ENCODE peak calls at places on chromosomes 1 and 21, in nine cellular contexts. Z, X, U, P, G, F, R, J and Q are unnamed samples.

GRCh38 chr1:24970399-24970753 is 40.3 kb upstream of the RUNX3 start:
- DNase-seq in Z (no peak), X (peak), U (no peak), P (no peak), G (no peak), F (peak), R (no peak), J (no peak), Q (no peak)

GRCh38 chr1:180269848-180270766 is 40.0 kb downstream of the LHX4 start:
- DNase-seq in Z (peak), X (no peak), U (no peak), P (peak), G (peak), F (no peak), R (no peak), J (no peak), Q (no peak)

GRCh38 chr1:54009406-54009805 is 8.6 kb downstream of the LDLRAD1 start:
- DNase-seq in Z (no peak), X (no peak), U (no peak), P (no peak), G (peak), F (no peak), R (no peak), J (no peak), Q (no peak)

GRCh38 chr1:2987773-2988172 is 33.5 kb upstream of the ACTRT2 start:
- DNase-seq in Z (no peak), X (no peak), U (no peak), P (no peak), G (no peak), F (no peak), R (no peak), J (no peak), Q (no peak)

GRCh38 chr1:17595602-17595925 is 56.1 kb downstream of the ARHGEF10L start:
- DNase-seq in Z (no peak), X (no peak), U (no peak), P (no peak), G (no peak), F (no peak), R (no peak), J (no peak), Q (no peak)

GRCh38 chr1:15035236-15035635 is 118.3 kb upstream of the TMEM51 start:
- DNase-seq in Z (no peak), X (no peak), U (no peak), P (no peak), G (no peak), F (no peak), R (no peak), J (no peak), Q (no peak)

GRCh38 chr1:116439701-116440100 is 66.7 kb downstream of the ATP1A1 start:
- DNase-seq in Z (no peak), X (peak), U (no peak), P (no peak), G (no peak), F (no peak), R (peak), J (no peak), Q (no peak)

GRCh38 chr1:150548632-150549495 is at the start of gene ADAMTSL4:
- DNase-seq in Z (peak), X (peak), U (no peak), P (peak), G (no peak), F (peak), R (peak), J (no peak), Q (no peak)

GRCh38 chr1:185846672-185847440 is 112.7 kb downstream of the HMCN1 start:
- DNase-seq in Z (no peak), X (peak), U (peak), P (no peak), G (no peak), F (peak), R (no peak), J (no peak), Q (no peak)

GRCh38 chr1:39411526-39411925 is 79.9 kb upstream of the BMP8A start:
- DNase-seq in Z (no peak), X (peak), U (no peak), P (no peak), G (no peak), F (peak), R (no peak), J (no peak), Q (no peak)

GRCh38 chr1:72037745-72038343 is 244.5 kb downstream of the NEGR1 start:
- DNase-seq in Z (peak), X (peak), U (peak), P (peak), G (no peak), F (peak), R (peak), J (peak), Q (no peak)

GRCh38 chr21:39182016-39182415 is 1.2 kb downstream of the PSMG1 start:
- DNase-seq in Z (no peak), X (no peak), U (no peak), P (no peak), G (no peak), F (no peak), R (peak), J (no peak), Q (no peak)

GRCh38 chr1:221263831-221264767 is 384.9 kb downstream of the HLX start:
- DNase-seq in Z (peak), X (peak), U (peak), P (peak), G (peak), F (peak), R (peak), J (peak), Q (peak)

GRCh38 chr1:20358761-20359263 is 68.1 kb downstream of the VWA5B1 start:
- DNase-seq in Z (no peak), X (peak), U (no peak), P (peak), G (no peak), F (peak), R (no peak), J (no peak), Q (no peak)

GRCh38 chr1:14996133-14997050 is 157.2 kb upstream of the TMEM51 start:
- DNase-seq in Z (no peak), X (peak), U (no peak), P (no peak), G (no peak), F (peak), R (no peak), J (peak), Q (peak)

GRCh38 chr1:194723067-194723466 is 1536.7 kb upstream of the B3GALT2 start:
- DNase-seq in Z (no peak), X (no peak), U (no peak), P (no peak), G (no peak), F (peak), R (no peak), J (no peak), Q (no peak)

GRCh38 chr21:16420086-16420724 is 690.4 kb downstream of the USP25 start:
- DNase-seq in Z (no peak), X (peak), U (peak), P (no peak), G (peak), F (peak), R (peak), J (no peak), Q (no peak)

GRCh38 chr1:91569411-91570104 is 68.9 kb downstream of the CDC7 start:
- DNase-seq in Z (no peak), X (peak), U (peak), P (peak), G (peak), F (peak), R (peak), J (peak), Q (peak)

GRCh38 chr1:43077273-43077672 is 94.8 kb downstream of the EBNA1BP2 start:
- DNase-seq in Z (no peak), X (no peak), U (no peak), P (no peak), G (no peak), F (no peak), R (no peak), J (no peak), Q (no peak)

GRCh38 chr21:36477001-36477400 is 2.9 kb downstream of the CLDN14 start:
- DNase-seq in Z (no peak), X (no peak), U (no peak), P (no peak), G (no peak), F (no peak), R (no peak), J (no peak), Q (no peak)

GRCh38 chr1:216632980-216633379 is 90.2 kb downstream of the ESRRG start:
- DNase-seq in Z (no peak), X (no peak), U (no peak), P (no peak), G (no peak), F (no peak), R (no peak), J (no peak), Q (no peak)

GRCh38 chr21:35850542-35851103 is 209.7 kb downstream of the SETD4 start:
- DNase-seq in Z (no peak), X (peak), U (no peak), P (no peak), G (no peak), F (no peak), R (no peak), J (no peak), Q (no peak)

GRCh38 chr1:44655609-44656008 is 18.7 kb downstream of the TMEM53 start:
- DNase-seq in Z (no peak), X (peak), U (no peak), P (no peak), G (no peak), F (no peak), R (peak), J (no peak), Q (no peak)

GRCh38 chr21:37546949-37547614 is 180.5 kb downstream of the DYRK1A start:
- DNase-seq in Z (no peak), X (peak), U (peak), P (no peak), G (peak), F (no peak), R (peak), J (no peak), Q (peak)

GRCh38 chr1:3541930-3542329 is 69.4 kb downstream of the MEGF6 start:
- DNase-seq in Z (no peak), X (peak), U (no peak), P (no peak), G (peak), F (no peak), R (no peak), J (no peak), Q (no peak)

GRCh38 chr1:15283500-15283899 is 36.5 kb downstream of the FHAD1 start:
- DNase-seq in Z (no peak), X (no peak), U (no peak), P (no peak), G (no peak), F (peak), R (no peak), J (no peak), Q (no peak)

GRCh38 chr1:204477036-204477740 is 17.4 kb downstream of the PIK3C2B start:
- DNase-seq in Z (no peak), X (no peak), U (no peak), P (peak), G (no peak), F (peak), R (peak), J (no peak), Q (no peak)

GRCh38 chr21:45590726-45591618 is 48.7 kb upstream of the SLC19A1 start:
- DNase-seq in Z (peak), X (peak), U (no peak), P (peak), G (no peak), F (no peak), R (no peak), J (no peak), Q (no peak)

GRCh38 chr1:203926025-203926540 is 64.7 kb downstream of the SNRPE start:
- DNase-seq in Z (no peak), X (peak), U (no peak), P (no peak), G (no peak), F (peak), R (no peak), J (no peak), Q (no peak)

GRCh38 chr1:25774921-25775774 is 24.8 kb upstream of the SELENON start:
- DNase-seq in Z (peak), X (no peak), U (no peak), P (peak), G (no peak), F (no peak), R (no peak), J (no peak), Q (no peak)

GRCh38 chr1:14915356-14916054 is 238.0 kb upstream of the TMEM51 start:
- DNase-seq in Z (peak), X (peak), U (no peak), P (peak), G (no peak), F (peak), R (peak), J (peak), Q (no peak)

GRCh38 chr1:165686121-165686970 is 12.0 kb downstream of the ALDH9A1 start:
- DNase-seq in Z (peak), X (no peak), U (no peak), P (no peak), G (no peak), F (no peak), R (no peak), J (no peak), Q (no peak)

GRCh38 chr21:33069994-33070811 is at the start of gene OLIG1:
- DNase-seq in Z (peak), X (peak), U (no peak), P (no peak), G (no peak), F (peak), R (peak), J (no peak), Q (no peak)

GRCh38 chr1:215118081-215118480 is 35.5 kb downstream of the KCNK2 start:
- DNase-seq in Z (no peak), X (no peak), U (no peak), P (no peak), G (no peak), F (no peak), R (no peak), J (no peak), Q (no peak)

GRCh38 chr21:44865561-44866280 is 7.8 kb downstream of the PTTG1IP start:
- DNase-seq in Z (peak), X (peak), U (no peak), P (no peak), G (no peak), F (no peak), R (no peak), J (no peak), Q (no peak)

GRCh38 chr1:119631433-119632102 is 16.5 kb downstream of the ZNF697 start:
- DNase-seq in Z (no peak), X (peak), U (peak), P (peak), G (peak), F (peak), R (peak), J (no peak), Q (no peak)

GRCh38 chr1:36966242-36966641 is 68.1 kb downstream of the GRIK3 start:
- DNase-seq in Z (no peak), X (peak), U (no peak), P (no peak), G (no peak), F (peak), R (peak), J (no peak), Q (no peak)

GRCh38 chr1:28296401-28297220 is 32.2 kb upstream of the MED18 start:
- DNase-seq in Z (no peak), X (peak), U (no peak), P (peak), G (no peak), F (no peak), R (no peak), J (no peak), Q (no peak)

GRCh38 chr1:235866913-235867850 is 476 bp upstream of the LYST start:
- DNase-seq in Z (peak), X (peak), U (peak), P (peak), G (peak), F (peak), R (peak), J (peak), Q (peak)
- H3K4me3 ChIP-seq in Z (peak), X (peak), U (peak), P (peak), G (peak), F (peak), R (peak), J (peak), Q (peak)

GRCh38 chr1:208106218-208106617 is 138.0 kb downstream of the PLXNA2 start:
- DNase-seq in Z (no peak), X (no peak), U (no peak), P (no peak), G (no peak), F (no peak), R (no peak), J (no peak), Q (no peak)
- H3K4me3 ChIP-seq in Z (no peak), X (no peak), U (no peak), P (no peak), G (no peak), F (no peak), R (no peak), J (no peak), Q (no peak)

DNA sequence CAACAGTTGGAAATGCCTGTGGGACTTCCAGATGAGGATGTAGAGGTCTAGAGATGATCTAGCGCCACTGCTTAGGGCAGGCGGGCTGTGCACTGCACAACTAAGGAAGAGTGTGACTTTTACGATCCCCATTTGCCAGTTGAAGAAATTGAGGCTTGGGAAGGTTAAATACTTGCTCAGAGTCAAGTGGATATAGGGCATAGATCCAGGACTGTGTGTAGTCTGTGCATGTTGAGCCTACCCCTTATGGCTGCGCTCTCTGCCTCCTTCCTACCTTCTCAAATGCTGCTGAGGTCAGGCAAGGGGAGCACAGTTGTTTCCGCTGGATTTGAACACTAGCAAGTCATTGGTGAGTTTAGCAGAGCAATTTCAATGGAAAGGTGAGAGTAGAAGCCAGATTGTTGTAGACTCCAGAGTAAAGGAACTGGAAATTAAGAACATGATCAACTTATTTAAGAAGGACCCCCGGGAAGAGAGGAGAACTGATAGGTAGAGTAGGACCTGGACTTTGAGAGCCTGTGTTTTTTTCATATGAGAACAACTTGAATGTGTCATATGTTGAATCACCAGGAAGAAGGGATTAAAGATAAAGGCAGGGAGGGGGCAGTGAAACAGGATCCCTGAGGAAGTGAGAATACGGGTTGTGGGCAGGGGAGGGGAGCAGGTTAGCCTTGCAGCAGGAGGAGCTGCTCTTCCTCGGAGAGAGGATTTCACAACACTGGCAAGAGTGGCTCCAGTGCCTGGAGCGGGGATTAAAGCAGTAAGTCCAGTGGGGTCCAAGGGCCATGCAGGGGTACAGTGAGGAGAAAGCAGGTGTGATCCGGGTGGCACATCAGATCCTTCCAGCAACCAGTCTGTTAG is 2.7 kb downstream of the CAPN2 start:
- DNase-seq in Z (no peak), X (peak), U (no peak), P (peak), G (no peak), F (peak), R (peak), J (peak), Q (peak)
- H3K4me3 ChIP-seq in Z (peak), X (no peak), U (peak), P (no peak), G (peak), F (peak), R (peak), J (peak), Q (peak)

DNA sequence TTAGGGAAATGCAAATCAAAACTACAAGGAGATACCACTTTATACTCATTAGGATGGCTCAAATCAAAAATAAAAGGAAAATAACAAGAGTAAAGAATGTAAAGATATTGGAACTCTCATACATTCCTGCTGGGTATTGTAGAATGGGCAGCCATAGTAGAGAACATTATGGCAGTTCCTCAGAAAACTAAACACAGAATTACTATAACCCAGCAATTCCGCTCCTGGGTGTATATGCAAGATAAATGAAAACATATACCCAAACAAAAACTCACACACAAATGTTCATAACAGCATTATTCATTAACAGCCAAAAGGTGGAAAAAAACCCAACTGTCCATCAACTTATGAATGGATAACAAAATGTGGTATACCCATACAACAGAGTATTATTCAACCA is 11.4 kb downstream of the BEND5 start:
- DNase-seq in Z (no peak), X (no peak), U (no peak), P (no peak), G (no peak), F (no peak), R (no peak), J (no peak), Q (no peak)
- H3K4me3 ChIP-seq in Z (no peak), X (no peak), U (no peak), P (no peak), G (no peak), F (no peak), R (no peak), J (no peak), Q (no peak)

GRCh38 chr1:161766102-161766981 is at the start of gene ATF6:
- DNase-seq in Z (peak), X (peak), U (peak), P (peak), G (peak), F (peak), R (peak), J (peak), Q (peak)

GRCh38 chr1:161768461-161768860 is 2.3 kb downstream of the ATF6 start:
- DNase-seq in Z (no peak), X (no peak), U (no peak), P (no peak), G (no peak), F (no peak), R (no peak), J (no peak), Q (no peak)

GRCh38 chr1:161768986-161769672 is 3.0 kb downstream of the ATF6 start:
- DNase-seq in Z (no peak), X (no peak), U (no peak), P (no peak), G (no peak), F (no peak), R (peak), J (no peak), Q (no peak)

DNA sequence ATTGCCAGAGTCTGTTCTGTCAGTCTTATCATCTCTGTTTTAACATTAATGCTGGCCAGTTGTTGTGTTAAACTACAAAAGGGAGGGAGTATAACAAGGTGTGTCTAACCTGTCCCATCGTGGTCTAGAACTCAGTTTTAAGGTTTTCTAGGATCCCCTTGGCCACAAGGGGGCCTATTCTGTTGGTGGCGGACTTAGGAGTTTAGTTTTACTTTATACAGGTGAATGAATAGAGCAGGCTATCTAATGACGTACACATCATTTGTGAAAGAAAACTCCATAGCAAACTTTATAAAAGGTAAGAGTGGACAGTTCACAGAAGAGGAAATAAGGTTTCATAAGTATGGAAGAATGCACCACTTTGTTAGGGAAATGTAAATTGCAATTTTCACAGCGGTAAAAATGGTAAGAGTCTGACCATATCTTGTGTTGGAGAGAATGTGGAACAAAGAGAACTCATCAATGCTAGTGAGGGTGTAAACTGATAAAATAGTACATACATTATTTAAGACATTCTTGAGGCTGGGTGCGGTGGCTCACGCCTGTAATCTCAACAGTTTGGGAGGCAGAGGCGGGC is 2.5 kb upstream of the ATF6 start:
- DNase-seq in Z (peak), X (no peak), U (no peak), P (no peak), G (no peak), F (no peak), R (peak), J (peak), Q (no peak)
- H3K4me3 ChIP-seq in Z (peak), X (no peak), U (no peak), P (no peak), G (no peak), F (no peak), R (no peak), J (peak), Q (no peak)

GRCh38 chr1:51330331-51331201 is at the start of gene TTC39A:
- DNase-seq in Z (no peak), X (no peak), U (no peak), P (no peak), G (no peak), F (no peak), R (no peak), J (no peak), Q (no peak)
- H3K4me3 ChIP-seq in Z (no peak), X (peak), U (peak), P (peak), G (peak), F (peak), R (no peak), J (peak), Q (peak)